ENCODE peak calls at places on chromosomes 1 and 21, in nine cellular contexts. One of them, this sample, is unnamed.

GRCh38 chr1:17233675-17234074 is 15.2 kb upstream of the PADI3 start:
- DNase-seq in RCC 7860: peak
- DNase-seq in M059J: peak
- DNase-seq in stimulated activated naive B cell treated with anti-CD40 and anti-IgM and Interleukin-4, amounts not matched to agents 10 μg/mL and 1 μg/mL and 100 μg/mL, for 72 hours: no peak
- DNase-seq in uterus: no peak
- DNase-seq in NCI-H146: no peak
- DNase-seq in GM12864: no peak
- DNase-seq in CD8-positive, alpha-beta T cell: no peak
- DNase-seq in GM03348: peak
- DNase-seq in this sample: no peak

GRCh38 chr1:30698401-30698981 is 24.9 kb downstream of the MATN1 start:
- DNase-seq in CD8-positive, alpha-beta T cell: no peak
- DNase-seq in NCI-H146: no peak
- DNase-seq in uterus: peak
- DNase-seq in M059J: no peak
- DNase-seq in stimulated activated naive B cell treated with anti-CD40 and anti-IgM and Interleukin-4, amounts not matched to agents 10 μg/mL and 1 μg/mL and 100 μg/mL, for 72 hours: no peak
- DNase-seq in GM03348: no peak
- DNase-seq in GM12864: no peak
- DNase-seq in RCC 7860: no peak
- DNase-seq in this sample: no peak

GRCh38 chr1:175376194-175376593 is 183.6 kb upstream of the KIAA0040 start:
- DNase-seq in GM12864: no peak
- DNase-seq in RCC 7860: no peak
- DNase-seq in CD8-positive, alpha-beta T cell: no peak
- DNase-seq in GM03348: no peak
- DNase-seq in M059J: peak
- DNase-seq in uterus: no peak
- DNase-seq in stimulated activated naive B cell treated with anti-CD40 and anti-IgM and Interleukin-4, amounts not matched to agents 10 μg/mL and 1 μg/mL and 100 μg/mL, for 72 hours: no peak
- DNase-seq in NCI-H146: peak
- DNase-seq in this sample: no peak

GRCh38 chr1:156516821-156517220 is 16.2 kb upstream of the MEF2D start:
- DNase-seq in NCI-H146: no peak
- DNase-seq in RCC 7860: no peak
- DNase-seq in M059J: no peak
- DNase-seq in uterus: no peak
- DNase-seq in CD8-positive, alpha-beta T cell: no peak
- DNase-seq in stimulated activated naive B cell treated with anti-CD40 and anti-IgM and Interleukin-4, amounts not matched to agents 10 μg/mL and 1 μg/mL and 100 μg/mL, for 72 hours: no peak
- DNase-seq in GM12864: no peak
- DNase-seq in GM03348: no peak
- DNase-seq in this sample: no peak

GRCh38 chr1:231694465-231695077 is 68.0 kb downstream of the DISC1 start:
- DNase-seq in stimulated activated naive B cell treated with anti-CD40 and anti-IgM and Interleukin-4, amounts not matched to agents 10 μg/mL and 1 μg/mL and 100 μg/mL, for 72 hours: no peak
- DNase-seq in CD8-positive, alpha-beta T cell: no peak
- DNase-seq in GM03348: no peak
- DNase-seq in NCI-H146: no peak
- DNase-seq in RCC 7860: no peak
- DNase-seq in GM12864: no peak
- DNase-seq in M059J: no peak
- DNase-seq in uterus: no peak
- DNase-seq in this sample: peak

GRCh38 chr21:26471116-26471505 is 102.0 kb downstream of the CYYR1 start:
- DNase-seq in uterus: no peak
- DNase-seq in CD8-positive, alpha-beta T cell: no peak
- DNase-seq in GM03348: no peak
- DNase-seq in stimulated activated naive B cell treated with anti-CD40 and anti-IgM and Interleukin-4, amounts not matched to agents 10 μg/mL and 1 μg/mL and 100 μg/mL, for 72 hours: no peak
- DNase-seq in RCC 7860: no peak
- DNase-seq in NCI-H146: no peak
- DNase-seq in GM12864: no peak
- DNase-seq in M059J: no peak
- DNase-seq in this sample: no peak

GRCh38 chr1:219128957-219129356 is 44.7 kb upstream of the LYPLAL1 start:
- DNase-seq in M059J: peak
- DNase-seq in stimulated activated naive B cell treated with anti-CD40 and anti-IgM and Interleukin-4, amounts not matched to agents 10 μg/mL and 1 μg/mL and 100 μg/mL, for 72 hours: no peak
- DNase-seq in CD8-positive, alpha-beta T cell: no peak
- DNase-seq in NCI-H146: no peak
- DNase-seq in RCC 7860: no peak
- DNase-seq in GM03348: no peak
- DNase-seq in GM12864: no peak
- DNase-seq in uterus: no peak
- DNase-seq in this sample: no peak

GRCh38 chr1:14737561-14738094 is 139.1 kb downstream of the KAZN start:
- DNase-seq in M059J: no peak
- DNase-seq in stimulated activated naive B cell treated with anti-CD40 and anti-IgM and Interleukin-4, amounts not matched to agents 10 μg/mL and 1 μg/mL and 100 μg/mL, for 72 hours: no peak
- DNase-seq in NCI-H146: no peak
- DNase-seq in uterus: no peak
- DNase-seq in GM12864: no peak
- DNase-seq in GM03348: no peak
- DNase-seq in RCC 7860: no peak
- DNase-seq in CD8-positive, alpha-beta T cell: no peak
- DNase-seq in this sample: no peak

GRCh38 chr1:109273570-109274288 is 9.2 kb downstream of the PSRC1 start:
- DNase-seq in NCI-H146: no peak
- DNase-seq in uterus: no peak
- DNase-seq in GM03348: no peak
- DNase-seq in stimulated activated naive B cell treated with anti-CD40 and anti-IgM and Interleukin-4, amounts not matched to agents 10 μg/mL and 1 μg/mL and 100 μg/mL, for 72 hours: no peak
- DNase-seq in RCC 7860: no peak
- DNase-seq in M059J: no peak
- DNase-seq in GM12864: no peak
- DNase-seq in CD8-positive, alpha-beta T cell: no peak
- DNase-seq in this sample: no peak

GRCh38 chr21:39885119-39885848 is 18.0 kb downstream of the PCP4 start:
- DNase-seq in uterus: peak
- DNase-seq in M059J: peak
- DNase-seq in CD8-positive, alpha-beta T cell: no peak
- DNase-seq in GM12864: no peak
- DNase-seq in RCC 7860: no peak
- DNase-seq in GM03348: no peak
- DNase-seq in NCI-H146: peak
- DNase-seq in stimulated activated naive B cell treated with anti-CD40 and anti-IgM and Interleukin-4, amounts not matched to agents 10 μg/mL and 1 μg/mL and 100 μg/mL, for 72 hours: no peak
- DNase-seq in this sample: peak

This sample was measured in right cardiac atrium.